ENCODE peak calls at places on chromosomes 6 and 20, in seven cellular contexts. N is cardiac fibroblast, X is tibial artery, B is foreskin fibroblast, Z is cardiac muscle cell, G is A549, V is heart left ventricle. O is an unnamed sample.

GRCh38 chr20:60236613-60237012 is 278.4 kb downstream of the CDH26 start:
- DNase-seq in B (no peak), G (no peak), N (no peak), Z (no peak), X (no peak), V (no peak), O (no peak)

GRCh38 chr6:141946502-141946901 is 186.2 kb upstream of the GJE1 start:
- DNase-seq in V (no peak), Z (no peak), B (no peak), N (no peak), X (no peak), G (no peak), O (no peak)

GRCh38 chr6:111087106-111087835 is at the start of gene SLC16A10:
- DNase-seq in V (peak; percentile 78), X (peak; percentile 36), B (peak; percentile 52), N (peak; percentile 8), Z (peak; percentile 91), G (peak; percentile 35), O (no peak)

GRCh38 chr6:84645563-84646266 is 118.7 kb downstream of the TBX18 start:
- DNase-seq in B (peak; percentile 89), V (no peak), X (no peak), G (no peak), N (peak; percentile 79), Z (no peak), O (no peak)

GRCh38 chr20:48709744-48710143 is 118.1 kb downstream of the PREX1 start:
- DNase-seq in X (no peak), G (no peak), B (no peak), N (peak; percentile 64), V (no peak), Z (no peak), O (no peak)

GRCh38 chr6:10399451-10399850 is 15.4 kb downstream of the TFAP2A start:
- DNase-seq in G (no peak), B (peak; percentile 30), V (no peak), N (no peak), X (no peak), Z (no peak), O (no peak)

GRCh38 chr6:15945593-15946159 is 183.2 kb upstream of the MYLIP start:
- DNase-seq in Z (no peak), B (peak; percentile 66), N (peak; percentile 38), V (no peak), X (no peak), G (no peak), O (no peak)

GRCh38 chr6:2471474-2471873 is 226.1 kb upstream of the GMDS start:
- DNase-seq in Z (no peak), V (no peak), G (no peak), X (no peak), B (no peak), N (no peak), O (no peak)

GRCh38 chr6:156848533-156848932 is 71.4 kb downstream of the ARID1B start:
- DNase-seq in B (no peak), V (peak; percentile 88), X (no peak), G (no peak), N (peak; percentile 33), Z (peak; percentile 93), O (no peak)

GRCh38 chr6:108714012-108714773 is 134.0 kb upstream of the ARMC2 start:
- DNase-seq in X (peak; percentile 55), V (no peak), G (no peak), N (peak; percentile 83), Z (no peak), B (peak; percentile 87), O (peak; percentile 41)

GRCh38 chr20:4087923-4088322 is 72.6 kb upstream of the RNF24 start:
- DNase-seq in G (no peak), X (no peak), Z (no peak), V (no peak), N (peak; percentile 69), B (peak; percentile 65), O (no peak)

GRCh38 chr6:132683543-132683942 is 24.6 kb upstream of the TAAR1 start:
- DNase-seq in G (no peak), X (no peak), V (no peak), B (peak; percentile 12), Z (no peak), N (peak; percentile 79), O (no peak)

GRCh38 chr6:159761135-159761872 is 541 bp upstream of the ACAT2 start:
- DNase-seq in G (no peak), N (peak; percentile 21), X (peak; percentile 38), B (peak; percentile 41), Z (peak; percentile 30), V (peak; percentile 33), O (no peak)

GRCh38 chr20:34271961-34272360 is 30.7 kb downstream of the ASIP start:
- DNase-seq in Z (no peak), G (no peak), B (peak; percentile 45), N (peak; percentile 97), V (no peak), X (no peak), O (no peak)

GRCh38 chr6:111997863-111998191 is 56.1 kb upstream of the CCN6 start:
- DNase-seq in V (no peak), B (no peak), G (no peak), Z (no peak), N (no peak), X (peak; percentile 65), O (no peak)

GRCh38 chr20:24797864-24798655 is 151.0 kb upstream of the CST7 start:
- DNase-seq in V (no peak), G (no peak), B (no peak), X (no peak), N (no peak), Z (no peak), O (no peak)

GRCh38 chr6:162258647-162259046 is 468.9 kb downstream of the PRKN start:
- DNase-seq in X (no peak), Z (peak; percentile 83), N (no peak), B (no peak), V (no peak), G (no peak), O (no peak)

GRCh38 chr6:63268574-63268973 is 51.2 kb downstream of the LGSN start:
- DNase-seq in B (no peak), X (no peak), N (no peak), V (no peak), G (no peak), Z (no peak), O (no peak)

GRCh38 chr6:63275953-63276352 is 43.8 kb downstream of the LGSN start:
- DNase-seq in X (no peak), Z (no peak), V (no peak), N (no peak), B (no peak), G (no peak), O (no peak)

GRCh38 chr6:63269470-63269869 is 50.3 kb downstream of the LGSN start:
- DNase-seq in N (no peak), X (no peak), V (no peak), B (no peak), G (no peak), Z (no peak), O (no peak)

GRCh38 chr6:63267828-63268227 is 52.0 kb downstream of the LGSN start:
- DNase-seq in G (no peak), B (no peak), V (no peak), X (no peak), Z (no peak), N (no peak), O (no peak)

GRCh38 chr6:63272397-63272796 is 47.4 kb downstream of the LGSN start:
- DNase-seq in N (peak; percentile 46), G (no peak), V (no peak), Z (peak; percentile 51), X (no peak), B (peak; percentile 14), O (no peak)
- TF ChIP-seq CTCF in N (peak; percentile 13), G (peak; percentile 42), V (peak; percentile 29), Z (no peak), X (no peak), B (no peak), O (peak; percentile 53)

GRCh38 chr6:136549359-136550044 is 720 bp downstream of the MAP7 start:
- DNase-seq in B (peak; percentile 48), N (no peak), Z (peak; percentile 37), G (peak; percentile 18), V (no peak), X (no peak), O (no peak)

GRCh38 chr6:136548582-136549330 is 1.5 kb downstream of the MAP7 start:
- DNase-seq in Z (no peak), V (no peak), G (no peak), B (no peak), N (no peak), X (no peak), O (no peak)

GRCh38 chr6:136546321-136546720 is 3.9 kb downstream of the MAP7 start:
- DNase-seq in V (no peak), B (no peak), N (no peak), X (no peak), G (no peak), Z (no peak), O (no peak)

GRCh38 chr6:136547336-136547735 is 2.9 kb downstream of the MAP7 start:
- DNase-seq in B (peak; percentile 71), V (no peak), N (peak; percentile 55), G (peak; percentile 34), X (no peak), Z (peak; percentile 15), O (no peak)

GRCh38 chr6:136547871-136548270 is 2.4 kb downstream of the MAP7 start:
- DNase-seq in X (no peak), Z (no peak), V (no peak), N (no peak), B (no peak), G (no peak), O (no peak)
- H3K4me3 ChIP-seq in X (no peak overlapping the region), Z (no peak overlapping the region), V (no peak overlapping the region), N (no peak overlapping the region), B (no peak overlapping the region), G (peak overlapping the region; percentile 98), O (no peak overlapping the region)

DNA sequence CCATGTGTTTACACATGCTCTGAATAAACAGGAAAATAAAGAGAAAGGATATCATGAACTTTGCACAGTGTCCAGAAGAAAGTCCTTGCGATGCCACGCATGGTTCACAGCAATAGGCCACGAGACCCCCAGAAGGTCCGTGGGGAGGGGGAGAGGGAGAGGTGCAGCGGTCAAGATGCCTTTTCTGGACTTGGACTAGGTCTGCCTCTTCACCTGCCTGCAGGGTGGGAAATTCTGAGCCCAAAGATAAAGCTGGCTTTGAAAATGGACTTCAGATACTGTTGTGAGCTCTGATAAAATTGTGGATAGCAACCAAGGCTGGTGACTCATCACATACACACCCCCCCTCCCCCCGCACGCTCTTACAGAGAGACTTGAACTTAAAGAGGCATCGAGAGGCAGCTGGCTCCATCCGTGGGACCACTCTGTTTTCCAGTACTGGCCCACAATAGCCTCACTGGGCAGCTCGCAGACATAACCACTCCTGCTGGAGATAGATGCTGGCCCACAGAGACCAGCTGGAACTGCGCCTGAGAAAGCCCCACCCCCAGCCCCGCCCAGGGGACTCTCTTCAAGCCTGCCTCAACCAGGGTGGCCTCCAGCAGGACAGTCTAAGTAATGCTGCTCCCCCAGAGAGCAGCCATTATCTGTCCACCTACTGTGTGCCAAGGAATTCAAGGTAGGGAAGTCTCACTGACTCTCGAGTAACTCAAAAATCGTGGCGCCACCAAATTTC is 21.2 kb upstream of the NFATC2 start:
- DNase-seq in Z (peak; percentile 63), V (peak; percentile 72), N (peak; percentile 83), B (peak; percentile 88), X (peak; percentile 74), G (peak; percentile 81), O (no peak)
- TF ChIP-seq CTCF in Z (no peak), V (no peak), N (peak; percentile 21), B (no peak), X (no peak), G (peak; percentile 7), O (no peak)

DNA sequence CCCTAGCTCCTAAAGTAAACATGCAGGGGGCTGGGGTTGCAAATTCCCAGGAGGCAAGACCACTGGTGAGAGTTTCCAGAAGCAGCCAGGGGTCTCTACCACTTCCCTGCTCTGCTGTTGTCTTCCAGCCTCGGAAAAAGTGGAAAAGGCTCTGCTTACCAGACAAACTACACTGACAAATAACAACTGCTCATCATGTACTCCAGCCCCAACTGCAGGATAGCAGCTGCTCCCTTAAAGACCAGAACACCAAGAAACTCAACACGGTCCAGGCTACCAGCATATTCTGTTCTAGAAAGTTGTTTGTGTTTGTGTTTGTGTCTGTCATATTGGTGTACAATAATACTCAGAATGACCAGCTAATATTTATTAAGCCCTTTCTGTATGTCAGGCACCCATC is 187.5 kb upstream of the MARCKS start:
- DNase-seq in V (no peak), N (no peak), B (no peak), G (no peak), X (no peak), Z (no peak), O (no peak)
- H3K4me3 ChIP-seq in V (no peak overlapping the region), N (no peak overlapping the region), B (no peak overlapping the region), G (no peak overlapping the region), X (no peak overlapping the region), Z (no peak overlapping the region), O (no peak overlapping the region)